ENCODE peak calls at places on chromosomes 4 and X, in five cellular contexts. L is mesendoderm, D is IMR-90, V is H9, N is neuronal stem cell. U is an unnamed sample.

GRCh38 chr4:78226279-78226678 is 169.2 kb downstream of the FRAS1 start:
- DNase-seq in L (no peak), D (no peak), V (no peak), N (no peak), U (no peak)

GRCh38 chrX:31449975-31450374 is 378.1 kb upstream of the FTHL17 start:
- DNase-seq in L (no peak), D (peak; percentile 63), V (no peak), N (no peak), U (peak; percentile 7)

GRCh38 chr4:23818097-23818648 is 71.7 kb downstream of the PPARGC1A start:
- DNase-seq in L (no peak), D (peak; percentile 32), V (no peak), N (no peak), U (no peak)

GRCh38 chr4:73895201-73896177 is 26.3 kb downstream of the CXCL1 start:
- DNase-seq in L (no peak), D (peak; percentile 42), V (no peak), N (no peak), U (peak; percentile 62)

GRCh38 chr4:101071241-101071640 is 276.1 kb downstream of the PPP3CA start:
- DNase-seq in L (no peak), D (no peak), V (no peak), N (no peak), U (no peak)

GRCh38 chr4:48546336-48546735 is 56.3 kb downstream of the ZAR1 start:
- DNase-seq in L (peak; percentile 39), D (peak; percentile 52), V (no peak), N (peak; percentile 23), U (peak; percentile 40)

GRCh38 chr4:24672871-24673270 is 88.5 kb upstream of the DHX15 start:
- DNase-seq in L (no peak), D (no peak), V (no peak), N (no peak), U (no peak)

GRCh38 chrX:49001521-49002090 is 458 bp downstream of the GRIPAP1 start:
- DNase-seq in L (peak; percentile 60), D (peak; percentile 36), V (peak; percentile 50), N (peak; percentile 18), U (peak; percentile 57)

GRCh38 chr4:182896421-182896820 is 20.8 kb downstream of the DCTD start:
- DNase-seq in L (no peak), D (no peak), V (no peak), N (no peak), U (no peak)

GRCh38 chrX:54407266-54407665 is 32.9 kb upstream of the TSR2 start:
- DNase-seq in L (no peak), D (no peak), V (no peak), N (no peak), U (no peak)

GRCh38 chr4:148170408-148171385 is 271.5 kb downstream of the NR3C2 start:
- DNase-seq in L (no peak), D (no peak), V (no peak), N (no peak), U (no peak)
- H3K9ac ChIP-seq in L (no peak overlapping the region), D (no peak overlapping the region), V (no peak overlapping the region), N (no peak overlapping the region), U (no peak overlapping the region)

GRCh38 chr4:139177888-139178609 is 1.0 kb upstream of the ELF2 start:
- DNase-seq in L (peak; percentile 97), D (peak; percentile 91), V (peak; percentile 96), N (peak; percentile 93), U (peak; percentile 96)
- H3K4ac ChIP-seq in L (no peak overlapping the region), D (peak overlapping the region; percentile 75), V (peak overlapping the region; percentile 10), N (no peak overlapping the region), U (no peak overlapping the region)

GRCh38 chrX:84187501-84188319 is at the start of gene RPS6KA6:
- DNase-seq in L (peak; percentile 57), D (peak; percentile 22), V (peak; percentile 39), N (peak; percentile 49), U (peak; percentile 40)
- H3K18ac ChIP-seq in L (peak within 1 kb of the TSS; percentile 40), D (no peak within 1 kb of the TSS), V (peak within 1 kb of the TSS; percentile 37), N (peak within 1 kb of the TSS; percentile 85), U (peak within 1 kb of the TSS; percentile 61)

GRCh38 chr4:3443750-3444309 is 2.1 kb downstream of the HGFAC start:
- DNase-seq in L (no peak), D (no peak), V (no peak), N (no peak), U (no peak)
- H3K9ac ChIP-seq in L (no peak overlapping the region), D (no peak overlapping the region), V (no peak overlapping the region), N (no peak overlapping the region), U (no peak overlapping the region)

GRCh38 chr4:145937990-145938611 is 522 bp downstream of the ZNF827 start:
- DNase-seq in L (peak; percentile 92), D (peak; percentile 27), V (no peak), N (peak; percentile 36), U (peak; percentile 59)
- H3K4ac ChIP-seq in L (peak overlapping the region; percentile 99), D (peak overlapping the region; percentile 94), V (no peak overlapping the region), N (peak overlapping the region; percentile 37), U (peak overlapping the region; percentile 9)

GRCh38 chrX:103687073-103687695 is 685 bp upstream of the MORF4L2 start:
- DNase-seq in L (no peak), D (peak; percentile 76), V (peak; percentile 82), N (peak; percentile 62), U (no peak)
- H3K18ac ChIP-seq in L (peak overlapping the region; percentile 29), D (peak overlapping the region; percentile 95), V (peak overlapping the region; percentile 100), N (peak overlapping the region; percentile 89), U (peak overlapping the region; percentile 98)

DNA sequence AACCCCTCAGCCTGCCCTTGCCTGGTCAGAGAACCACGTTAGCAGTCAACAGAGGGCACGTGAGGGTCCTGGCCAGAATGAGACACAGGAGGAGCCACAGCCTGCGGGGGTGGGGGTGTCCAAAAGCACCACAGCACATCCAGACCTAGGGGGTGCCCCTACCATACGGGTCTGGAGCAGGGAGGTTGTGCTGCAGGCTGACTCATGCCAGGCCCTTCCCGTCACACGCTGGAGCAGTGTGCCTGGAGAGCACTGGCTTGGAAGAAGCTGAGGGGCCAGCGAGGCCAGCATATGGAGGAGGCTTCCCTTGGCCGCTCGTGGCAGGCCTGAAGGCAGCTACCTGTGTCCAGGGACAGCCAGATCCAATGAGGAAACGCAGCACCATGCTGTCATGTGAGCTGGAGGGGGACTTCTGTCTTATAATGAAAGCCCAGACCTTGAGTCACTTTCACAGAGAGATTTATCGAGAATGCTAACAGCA is 1.5 kb upstream of the IRAK1 start:
- DNase-seq in L (peak; percentile 73), D (peak; percentile 56), V (no peak), N (no peak), U (peak; percentile 83)
- H3K9ac ChIP-seq in L (peak overlapping the region; percentile 24), D (no peak overlapping the region), V (no peak overlapping the region), N (peak overlapping the region; percentile 44), U (peak overlapping the region; percentile 88)

GRCh38 chrX:71534773-71535544 is 2.1 kb downstream of the OGT start:
- DNase-seq in L (no peak), D (no peak), V (no peak), N (no peak), U (peak; percentile 6)

GRCh38 chrX:71533850-71534515 is 1.1 kb downstream of the OGT start:
- DNase-seq in L (peak; percentile 68), D (peak; percentile 32), V (peak; percentile 42), N (peak; percentile 47), U (peak; percentile 66)

GRCh38 chrX:71536285-71536684 is 3.4 kb downstream of the OGT start:
- DNase-seq in L (no peak), D (no peak), V (no peak), N (no peak), U (no peak)

GRCh38 chrX:71540801-71541545 is 8.1 kb downstream of the OGT start:
- DNase-seq in L (peak; percentile 24), D (no peak), V (no peak), N (no peak), U (no peak)

GRCh38 chrX:71537743-71538142 is 4.8 kb downstream of the OGT start:
- DNase-seq in L (no peak), D (no peak), V (no peak), N (no peak), U (no peak)
- H3K4ac ChIP-seq in L (no peak overlapping the region), D (no peak overlapping the region), V (no peak overlapping the region), N (no peak overlapping the region), U (no peak overlapping the region)

GRCh38 chr4:84582988-84583870 is at the start of gene CDS1:
- DNase-seq in L (peak; percentile 76), D (no peak), V (peak; percentile 59), N (no peak), U (peak; percentile 3)

GRCh38 chr4:84582302-84582987 is 482 bp upstream of the CDS1 start:
- DNase-seq in L (peak; percentile 98), D (peak; percentile 22), V (peak; percentile 99), N (peak; percentile 94), U (peak; percentile 65)

GRCh38 chr4:84585276-84585675 is 2.3 kb downstream of the CDS1 start:
- DNase-seq in L (no peak), D (no peak), V (no peak), N (no peak), U (no peak)

GRCh38 chr4:84579410-84579791 is 3.5 kb upstream of the CDS1 start:
- DNase-seq in L (peak; percentile 93), D (no peak), V (peak; percentile 67), N (no peak), U (no peak)

DNA sequence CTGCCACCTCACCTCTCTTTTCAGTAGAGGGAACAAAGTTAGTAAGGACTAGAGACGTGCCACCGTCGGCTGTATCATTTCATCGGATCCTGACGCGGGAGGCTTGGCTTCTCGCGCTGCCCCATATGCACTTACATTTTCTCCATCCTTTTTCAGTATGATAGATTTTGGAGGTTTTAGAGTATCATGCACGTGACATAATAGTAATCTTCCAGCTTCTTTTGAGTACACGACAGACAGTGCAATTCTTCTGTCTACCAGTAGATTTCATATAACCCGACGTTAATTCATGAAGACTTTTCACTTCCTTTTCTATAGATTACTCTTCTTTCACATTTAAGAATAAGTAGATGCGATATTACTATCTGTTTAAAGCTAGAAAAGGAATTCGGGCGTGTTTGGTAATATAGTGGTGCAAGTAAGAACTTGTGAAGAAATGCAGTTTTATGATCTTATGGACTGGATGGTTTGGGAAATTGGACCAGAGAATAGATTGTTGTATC is 995 bp downstream of the CDS1 start:
- DNase-seq in L (no peak), D (no peak), V (no peak), N (no peak), U (peak; percentile 8)
- H3K18ac ChIP-seq in L (no peak overlapping the region), D (no peak overlapping the region), V (no peak overlapping the region), N (no peak overlapping the region), U (no peak overlapping the region)

U was measured in mesenchymal stem cell.